ENCODE peak calls at places on chromosomes 6 and 20, in four cellular contexts. One of them, this sample, is unnamed.

GRCh38 chr6:139539852-139540251 is 165.4 kb upstream of the CITED2 start:
- DNase-seq in mesendoderm: peak
- DNase-seq in H1: peak
- DNase-seq in IMR-90: peak
- DNase-seq in this sample: peak

GRCh38 chr20:43667341-43668132 is 623 bp downstream of the MYBL2 start:
- DNase-seq in H1: no peak
- DNase-seq in IMR-90: no peak
- DNase-seq in mesendoderm: peak
- DNase-seq in this sample: peak

GRCh38 chr6:43673444-43674063 is 14.0 kb downstream of the MRPS18A start:
- DNase-seq in H1: no peak
- DNase-seq in mesendoderm: no peak
- DNase-seq in IMR-90: peak
- DNase-seq in this sample: no peak

GRCh38 chr6:44085219-44085618 is 42.0 kb downstream of the MRPL14 start:
- DNase-seq in IMR-90: no peak
- DNase-seq in H1: no peak
- DNase-seq in mesendoderm: no peak
- DNase-seq in this sample: no peak

GRCh38 chr20:36473164-36473563 is 68.2 kb upstream of the MYL9 start:
- DNase-seq in IMR-90: no peak
- DNase-seq in mesendoderm: peak
- DNase-seq in H1: no peak
- DNase-seq in this sample: no peak

GRCh38 chr20:41213150-41213820 is 75.9 kb downstream of the PLCG1 start:
- DNase-seq in IMR-90: peak
- DNase-seq in H1: no peak
- DNase-seq in mesendoderm: no peak
- DNase-seq in this sample: no peak

GRCh38 chr6:150741633-150742200 is 123.8 kb upstream of the MTHFD1L start:
- DNase-seq in H1: no peak
- DNase-seq in mesendoderm: peak
- DNase-seq in IMR-90: no peak
- DNase-seq in this sample: no peak

GRCh38 chr6:106339334-106340029 is 13.9 kb upstream of the ATG5 start:
- DNase-seq in IMR-90: peak
- DNase-seq in mesendoderm: peak
- DNase-seq in H1: peak
- DNase-seq in this sample: peak

GRCh38 chr20:26308961-26309360 is 612.3 kb upstream of the ZNF337 start:
- DNase-seq in IMR-90: no peak
- DNase-seq in H1: no peak
- DNase-seq in mesendoderm: no peak
- DNase-seq in this sample: no peak

DNA sequence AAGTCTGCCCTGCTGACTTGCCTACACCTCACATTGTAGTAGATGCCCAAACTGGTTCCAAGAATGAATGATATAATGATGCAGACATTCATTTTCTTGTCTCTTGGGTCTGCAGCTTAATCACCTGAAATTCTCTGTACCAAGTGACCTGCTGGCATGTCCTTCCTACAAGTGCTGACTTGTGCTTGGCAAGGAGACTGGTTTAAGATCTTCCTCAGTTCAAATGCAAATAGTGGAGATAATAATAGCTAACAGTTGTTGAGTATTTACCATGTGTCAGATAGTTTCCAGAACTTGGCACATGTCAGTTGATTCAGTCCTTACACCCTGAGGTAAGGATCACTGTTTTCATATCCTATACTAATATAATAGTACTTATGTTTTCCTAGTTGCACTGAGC is 223.4 kb downstream of the SLC24A3 start:
- DNase-seq in H1: no peak
- DNase-seq in IMR-90: no peak
- DNase-seq in mesendoderm: no peak
- DNase-seq in this sample: no peak
- H3K56ac ChIP-seq in H1: no peak
- H3K56ac ChIP-seq in IMR-90: no peak
- H3K56ac ChIP-seq in mesendoderm: no peak
- H3K56ac ChIP-seq in this sample: no peak

GRCh38 chr6:33914519-33915120 is 110.8 kb upstream of the MLN start:
- DNase-seq in mesendoderm: no peak
- DNase-seq in IMR-90: no peak
- DNase-seq in H1: no peak
- DNase-seq in this sample: no peak

GRCh38 chr6:33918175-33918695 is 114.4 kb upstream of the MLN start:
- DNase-seq in mesendoderm: no peak
- DNase-seq in H1: no peak
- DNase-seq in IMR-90: no peak
- DNase-seq in this sample: no peak

GRCh38 chr6:33911488-33911887 is 107.7 kb upstream of the MLN start:
- DNase-seq in IMR-90: no peak
- DNase-seq in H1: no peak
- DNase-seq in mesendoderm: no peak
- DNase-seq in this sample: no peak

GRCh38 chr6:33912177-33912576 is 108.4 kb upstream of the MLN start:
- DNase-seq in mesendoderm: no peak
- DNase-seq in IMR-90: no peak
- DNase-seq in H1: no peak
- DNase-seq in this sample: no peak

DNA sequence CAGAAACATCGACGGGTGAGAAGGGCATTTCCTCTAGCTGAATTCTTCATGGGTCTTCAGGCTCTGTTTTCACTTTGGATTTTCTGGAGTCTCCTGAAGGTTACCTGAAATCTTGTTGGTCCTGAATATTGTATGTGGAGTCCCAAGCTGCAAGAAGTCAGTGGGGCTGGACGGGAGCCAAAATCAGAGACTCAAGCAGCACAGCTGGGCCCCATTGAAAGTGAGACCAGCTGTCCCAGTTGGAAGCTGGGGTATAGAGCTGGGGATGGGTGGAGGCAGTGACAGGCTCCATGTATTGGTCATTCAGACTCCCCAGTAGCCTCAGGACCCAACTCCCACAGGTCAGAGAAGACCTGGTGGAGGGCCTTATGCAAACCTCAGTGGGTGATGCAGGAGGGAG is 111.3 kb upstream of the MLN start:
- DNase-seq in mesendoderm: no peak
- DNase-seq in IMR-90: no peak
- DNase-seq in H1: no peak
- DNase-seq in this sample: no peak
- H3K9ac ChIP-seq in mesendoderm: no peak
- H3K9ac ChIP-seq in IMR-90: no peak
- H3K9ac ChIP-seq in H1: no peak
- H3K9ac ChIP-seq in this sample: no peak

GRCh38 chr6:149580880-149581279 is 14.7 kb downstream of the GINM1 start:
- DNase-seq in H1: no peak
- DNase-seq in IMR-90: no peak
- DNase-seq in mesendoderm: no peak
- DNase-seq in this sample: no peak
- H3K56ac ChIP-seq in H1: no peak
- H3K56ac ChIP-seq in IMR-90: no peak
- H3K56ac ChIP-seq in mesendoderm: no peak
- H3K56ac ChIP-seq in this sample: no peak

GRCh38 chr20:38272961-38273360 is 12.4 kb upstream of the KIAA1755 start:
- DNase-seq in mesendoderm: no peak
- DNase-seq in H1: no peak
- DNase-seq in IMR-90: peak
- DNase-seq in this sample: no peak
- H3K9ac ChIP-seq in mesendoderm: no peak
- H3K9ac ChIP-seq in H1: no peak
- H3K9ac ChIP-seq in IMR-90: peak
- H3K9ac ChIP-seq in this sample: no peak

DNA sequence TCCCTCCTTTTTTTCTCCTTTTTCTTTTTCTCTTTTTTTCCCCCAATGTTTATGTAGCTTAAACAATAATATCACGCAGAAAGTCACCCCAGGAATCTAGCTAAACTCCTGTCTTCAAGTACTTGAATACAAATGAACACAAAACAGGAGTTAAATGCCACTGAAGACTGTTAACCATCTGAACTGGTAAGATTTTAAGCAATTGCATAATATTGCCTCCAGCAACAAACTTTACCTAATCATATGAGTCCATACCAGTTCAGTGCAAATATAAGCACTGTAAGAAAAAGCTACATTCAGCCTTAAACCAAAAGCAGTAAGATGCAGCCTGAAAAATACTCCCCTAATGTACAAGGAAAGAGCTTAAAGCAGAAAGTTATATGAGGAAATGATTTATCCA is 173.9 kb upstream of the TFAP2D start:
- DNase-seq in mesendoderm: no peak
- DNase-seq in H1: no peak
- DNase-seq in IMR-90: no peak
- DNase-seq in this sample: no peak
- H3K56ac ChIP-seq in mesendoderm: no peak
- H3K56ac ChIP-seq in H1: no peak
- H3K56ac ChIP-seq in IMR-90: no peak
- H3K56ac ChIP-seq in this sample: no peak

GRCh38 chr20:39898467-39898852 is 790.6 kb downstream of the MAFB start:
- DNase-seq in mesendoderm: no peak
- DNase-seq in H1: no peak
- DNase-seq in IMR-90: no peak
- DNase-seq in this sample: no peak

GRCh38 chr20:39897781-39898466 is 791.1 kb downstream of the MAFB start:
- DNase-seq in IMR-90: no peak
- DNase-seq in mesendoderm: no peak
- DNase-seq in H1: no peak
- DNase-seq in this sample: no peak

GRCh38 chr20:39899881-39900280 is 789.2 kb downstream of the MAFB start:
- DNase-seq in IMR-90: no peak
- DNase-seq in mesendoderm: no peak
- DNase-seq in H1: peak
- DNase-seq in this sample: peak

GRCh38 chr20:39893013-39893685 is 795.9 kb downstream of the MAFB start:
- DNase-seq in mesendoderm: no peak
- DNase-seq in IMR-90: peak
- DNase-seq in H1: no peak
- DNase-seq in this sample: no peak

DNA sequence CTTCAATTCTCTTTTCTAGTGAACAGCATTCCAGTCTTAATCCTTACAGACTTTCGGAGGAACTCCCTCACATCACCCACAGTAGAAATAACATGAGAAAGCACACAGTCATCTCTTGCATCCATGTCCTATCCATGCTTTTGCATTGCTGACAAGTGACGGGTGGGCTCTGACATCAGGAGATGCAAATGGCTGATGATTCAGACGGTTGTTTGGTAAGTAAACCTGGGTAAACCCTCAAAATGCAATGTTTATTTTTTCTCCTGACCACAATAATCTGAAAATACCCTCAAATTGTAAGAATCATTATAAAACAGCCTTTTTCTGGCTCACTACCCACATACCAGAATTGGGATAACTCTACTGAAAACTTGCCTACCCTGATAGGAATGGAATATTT is 792.0 kb downstream of the MAFB start:
- DNase-seq in IMR-90: peak
- DNase-seq in mesendoderm: no peak
- DNase-seq in H1: no peak
- DNase-seq in this sample: no peak
- H3K9ac ChIP-seq in IMR-90: no peak
- H3K9ac ChIP-seq in mesendoderm: no peak
- H3K9ac ChIP-seq in H1: no peak
- H3K9ac ChIP-seq in this sample: no peak

DNA sequence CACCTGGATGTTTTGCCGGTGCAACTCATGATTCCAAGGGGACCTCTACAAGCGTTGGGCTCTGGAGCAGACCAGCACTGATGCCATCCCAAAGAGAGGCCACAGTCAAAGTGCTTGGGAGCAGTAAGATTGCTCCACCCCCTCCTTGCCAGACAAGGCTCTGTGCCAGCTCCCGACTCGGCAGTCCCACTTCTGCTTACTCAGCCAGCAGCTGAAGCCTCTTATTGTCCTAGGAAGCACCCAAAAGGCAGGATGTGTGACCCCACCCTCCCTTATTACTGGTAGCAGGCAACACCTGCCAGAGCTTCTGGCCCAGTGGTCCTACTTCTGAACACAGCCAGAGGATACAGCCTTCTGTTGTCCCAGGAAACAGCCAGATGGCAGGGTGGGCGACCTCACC is 614.2 kb downstream of the TENT5A start:
- DNase-seq in IMR-90: no peak
- DNase-seq in mesendoderm: no peak
- DNase-seq in H1: no peak
- DNase-seq in this sample: no peak
- H3K56ac ChIP-seq in IMR-90: no peak
- H3K56ac ChIP-seq in mesendoderm: no peak
- H3K56ac ChIP-seq in H1: no peak
- H3K56ac ChIP-seq in this sample: no peak

GRCh38 chr6:128316258-128316952 is 204.0 kb downstream of the PTPRK start:
- DNase-seq in IMR-90: no peak
- DNase-seq in mesendoderm: no peak
- DNase-seq in H1: no peak
- DNase-seq in this sample: no peak
- H3K9ac ChIP-seq in IMR-90: no peak
- H3K9ac ChIP-seq in mesendoderm: no peak
- H3K9ac ChIP-seq in H1: no peak
- H3K9ac ChIP-seq in this sample: no peak

This sample was measured in H9.